ENCODE peak calls at places on chromosome 16, in ten cellular contexts. F, L, U, N, J, K, W, R, O and P are unnamed samples.

GRCh38 chr16:84648595-84649510 is 542 bp downstream of the KLHL36 start:
- DNase-seq in F (peak; percentile 76), L (peak; percentile 61), N (no peak), O (no peak), R (peak; percentile 48), J (peak; percentile 68), K (peak; percentile 93), U (peak; percentile 94), W (peak; percentile 74), P (peak; percentile 42)

GRCh38 chr16:77585379-77585778 is 136.9 kb upstream of the NUDT7 start:
- DNase-seq in K (no peak), J (no peak), N (no peak), U (no peak), W (no peak), O (peak; percentile 41), R (no peak), F (no peak), L (no peak), P (no peak)

GRCh38 chr16:81273223-81273940 is 34.9 kb downstream of the BCO1 start:
- DNase-seq in U (no peak), O (no peak), J (no peak), L (no peak), N (no peak), W (no peak), R (no peak), F (no peak), K (no peak), P (no peak)

GRCh38 chr16:19005561-19006445 is 22.1 kb downstream of the TMC7 start:
- DNase-seq in O (peak; percentile 27), N (no peak), K (peak; percentile 41), U (no peak), L (no peak), W (no peak), R (no peak), J (peak; percentile 39), F (peak; percentile 72), P (no peak)

GRCh38 chr16:83393196-83393981 is 414.4 kb upstream of the HSBP1 start:
- DNase-seq in K (no peak), W (no peak), J (no peak), O (peak; percentile 33), L (no peak), N (no peak), U (no peak), R (peak; percentile 7), F (no peak), P (no peak)

GRCh38 chr16:89289428-89290395 is 72.2 kb downstream of the ZNF778 start:
- DNase-seq in U (peak; percentile 74), N (no peak), O (peak; percentile 57), R (peak; percentile 47), F (peak; percentile 85), W (peak; percentile 81), K (peak; percentile 92), J (peak; percentile 83), L (peak; percentile 74), P (no peak)

GRCh38 chr16:66741131-66741900 is 10.1 kb downstream of the DYNC1LI2 start:
- DNase-seq in F (peak; percentile 88), U (peak; percentile 94), N (peak; percentile 91), L (peak; percentile 95), R (peak; percentile 91), O (peak; percentile 88), K (no peak), W (peak; percentile 90), J (peak; percentile 91), P (peak; percentile 88)

GRCh38 chr16:68235882-68236803 is at the start of gene ESRP2:
- DNase-seq in N (peak; percentile 89), F (peak; percentile 76), J (peak; percentile 94), O (no peak), W (peak; percentile 96), L (peak; percentile 94), K (peak; percentile 86), U (peak; percentile 94), R (peak; percentile 94), P (peak; percentile 43)

GRCh38 chr16:27313422-27314160 is at the start of gene IL4R:
- DNase-seq in R (peak; percentile 42), J (peak; percentile 77), L (peak; percentile 72), K (peak; percentile 93), F (peak; percentile 89), N (peak; percentile 81), W (peak; percentile 95), U (peak; percentile 70), O (peak; percentile 77), P (peak; percentile 74)

GRCh38 chr16:87580855-87581261 is 21.4 kb upstream of the JPH3 start:
- DNase-seq in K (no peak), F (no peak), L (no peak), N (no peak), W (no peak), U (no peak), O (peak; percentile 46), J (no peak), R (no peak), P (no peak)

GRCh38 chr16:503150-504071 is 24.1 kb upstream of the CAPN15 start:
- DNase-seq in N (no peak), O (no peak), J (no peak), W (no peak), U (no peak), R (no peak), F (no peak), K (no peak), L (no peak), P (no peak)

GRCh38 chr16:70298988-70299938 is at the start of gene DDX19B:
- DNase-seq in J (peak; percentile 83), R (peak; percentile 77), F (peak; percentile 90), O (peak; percentile 64), K (peak; percentile 95), W (peak; percentile 87), U (peak; percentile 83), N (peak; percentile 71), L (peak; percentile 79), P (peak; percentile 75)

DNA sequence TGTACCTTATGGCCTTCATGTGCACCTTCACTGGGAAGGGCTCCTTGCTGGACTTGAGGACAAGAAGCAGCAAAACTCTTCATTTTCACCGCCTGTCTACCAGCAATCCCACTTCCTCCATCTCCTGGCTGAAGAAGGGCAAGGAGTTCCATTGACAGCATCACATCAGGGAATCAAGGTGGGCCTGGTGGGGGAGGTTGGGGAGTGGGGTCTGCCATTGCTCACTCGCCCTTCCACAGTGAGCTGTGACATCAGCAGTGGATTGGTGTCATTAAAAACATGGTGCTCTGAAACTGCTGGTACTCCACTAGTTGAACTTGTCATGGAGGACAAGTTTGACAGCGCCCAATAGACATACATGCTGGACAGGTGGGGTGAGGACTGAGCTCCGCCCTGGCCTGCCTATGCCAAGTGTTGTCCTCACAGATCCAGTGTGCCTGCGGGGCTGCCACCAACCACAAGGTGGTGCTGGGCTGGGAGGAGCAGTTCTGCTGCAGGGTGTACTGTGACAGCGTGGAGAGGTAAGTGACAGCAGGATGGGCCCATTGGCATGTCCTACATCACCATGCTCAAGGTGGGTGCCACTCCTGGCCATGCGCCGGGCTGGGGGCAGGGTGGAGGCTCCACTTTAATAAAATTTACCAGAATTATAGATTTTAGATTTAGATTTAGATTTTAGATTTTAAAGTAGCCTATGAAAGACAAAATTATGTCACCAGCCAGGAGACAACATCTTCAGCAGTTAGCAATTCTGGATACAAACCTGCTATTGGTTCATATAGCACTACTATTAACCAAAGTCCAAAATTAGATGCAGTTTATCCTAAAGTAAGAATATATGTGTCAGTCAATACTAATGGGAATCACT is 1729.1 kb downstream of the TP53TG3F start:
- DNase-seq in R (no peak), F (peak; percentile 48), L (no peak), J (no peak), N (no peak), U (no peak), K (no peak), O (no peak), W (peak; percentile 62), P (no peak)
- TF ChIP-seq CTCF in R (peak; percentile 23), F (peak; percentile 13), L (no peak), J (no peak), N (peak; percentile 18), U (no peak), K (no peak), O (no peak), W (peak; percentile 40), P (no peak)

DNA sequence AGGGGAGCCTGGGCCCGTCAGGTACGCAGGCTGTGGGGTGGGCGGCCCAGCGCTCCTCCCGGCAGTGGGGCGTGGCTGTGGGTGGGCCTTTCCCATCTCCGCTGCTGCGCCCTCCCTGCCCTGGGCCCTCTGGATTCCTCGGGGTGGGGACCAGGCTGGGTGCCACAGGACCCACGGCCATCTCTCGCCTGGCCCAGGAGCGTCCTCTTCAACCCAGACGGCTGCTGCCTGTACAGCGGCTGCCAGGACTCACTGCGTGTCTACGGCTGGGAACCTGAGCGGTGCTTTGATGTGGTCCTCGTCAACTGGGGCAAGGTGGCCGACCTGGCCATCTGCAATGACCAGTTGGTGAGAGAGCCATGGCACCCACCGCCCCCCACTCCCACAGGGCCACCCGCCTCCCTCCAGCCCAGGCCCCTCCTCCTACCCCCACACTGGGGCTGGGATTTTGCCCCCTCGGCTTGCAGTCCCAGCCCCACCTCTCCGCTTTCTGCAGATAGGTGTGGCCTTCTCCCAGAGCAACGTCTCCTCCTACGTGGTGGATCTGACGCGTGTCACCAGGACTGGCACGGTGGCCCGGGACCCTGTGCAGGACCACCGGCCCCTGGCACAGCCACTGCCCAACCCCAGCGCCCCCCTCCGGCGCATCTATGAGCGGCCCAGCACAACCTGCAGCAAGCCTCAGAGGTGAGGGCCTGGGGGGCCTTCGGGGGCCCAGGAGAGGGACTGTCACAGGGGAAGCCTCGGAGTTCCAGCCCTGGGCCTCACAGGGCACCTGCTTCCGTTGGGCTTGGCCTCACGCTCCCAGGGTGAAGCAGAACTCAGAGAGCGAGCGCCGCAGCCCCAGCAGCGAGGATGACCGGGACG is 17.2 kb downstream of the KATNB1 start:
- DNase-seq in W (no peak), N (no peak), J (no peak), L (no peak), U (no peak), R (no peak), F (peak; percentile 48), O (no peak), K (no peak), P (no peak)
- H3K4me1 ChIP-seq in W (no peaks in the 10 kb centered on the region), N (no peaks in the 10 kb centered on the region), J (peaks cover 9% of the 10 kb centered on the region), L (peaks cover 8% of the 10 kb centered on the region), U (peaks cover 4% of the 10 kb centered on the region), R (no peaks in the 10 kb centered on the region), F (peaks cover 13% of the 10 kb centered on the region), O (peaks cover 2% of the 10 kb centered on the region), K (peaks cover 12% of the 10 kb centered on the region), P (no peaks in the 10 kb centered on the region)

DNA sequence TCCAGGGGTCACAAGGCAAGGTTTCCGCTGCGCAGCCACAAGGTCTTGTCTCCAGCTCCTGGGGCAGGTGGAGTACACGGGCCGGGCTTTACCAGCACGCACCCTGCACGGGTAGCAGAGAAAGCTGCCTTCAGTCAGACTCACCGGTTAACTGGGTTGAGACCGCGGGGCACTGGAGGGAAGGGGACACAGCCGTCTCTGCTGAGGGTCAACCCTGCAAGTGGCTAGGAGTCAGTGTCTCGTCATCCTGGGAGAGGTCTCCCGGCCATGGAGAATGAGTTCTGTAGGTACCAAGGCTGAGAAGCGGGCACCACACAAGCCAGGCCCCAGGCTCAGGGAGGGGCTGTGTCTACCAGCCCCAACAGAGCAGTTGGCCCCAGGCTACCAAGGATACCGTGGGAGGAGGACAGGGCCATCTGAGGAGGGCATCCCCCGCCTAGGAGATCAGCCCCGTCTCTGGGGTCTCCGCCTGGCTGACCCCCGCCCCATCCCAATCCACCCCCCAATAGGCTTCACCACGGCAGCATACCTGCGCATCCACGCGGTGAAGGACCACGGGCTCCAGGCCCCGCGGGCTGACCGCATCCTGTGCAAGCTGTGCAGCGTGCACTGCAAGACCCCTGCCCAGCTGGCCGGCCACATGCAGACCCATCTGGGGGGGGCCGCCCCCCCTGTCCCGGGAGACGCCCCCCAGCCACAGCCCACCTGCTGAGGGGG is 2.8 kb upstream of the PRRT2 start:
- DNase-seq in W (no peak), N (no peak), R (no peak), K (peak; percentile 86), J (no peak), O (no peak), U (no peak), L (no peak), F (peak; percentile 63), P (peak; percentile 38)
- TF ChIP-seq POLR2A in W (no peak), N (no peak), R (no peak), K (no peak), J (no peak), O (no peak), U (no peak), L (no peak), F (no peak), P (no peak)

GRCh38 chr16:75279277-75279676 is 27.9 kb upstream of the BCAR1 start:
- DNase-seq in K (peak; percentile 74), R (no peak), N (no peak), L (no peak), F (no peak), W (peak; percentile 47), O (peak; percentile 27), J (no peak), U (peak; percentile 68), P (no peak)
- TF ChIP-seq CTCF in K (no peak), R (no peak), N (no peak), L (no peak), F (no peak), W (no peak), O (no peak), J (no peak), U (no peak), P (no peak)